ENCODE peak calls at places on chromosomes 6 and 20, in nine cellular contexts. Z, M, N, H, V, P, X, L and W are unnamed samples.
A peak's percentile ranks its signal among the peaks of the same experiment; 100 is the strongest.

GRCh38 chr6:130362128-130362527 is 3.7 kb upstream of the TMEM200A start:
- DNase-seq in M (peak; percentile 58), N (no peak), P (peak; percentile 57), V (no peak), X (no peak), H (no peak), L (no peak), Z (no peak), W (no peak)

GRCh38 chr20:10634683-10635411 is 39.0 kb downstream of the JAG1 start:
- DNase-seq in X (no peak), Z (no peak), M (no peak), L (peak; percentile 54), P (no peak), N (peak; percentile 54), V (no peak), H (no peak), W (no peak)

GRCh38 chr6:108677357-108677756 is 116.6 kb downstream of the FOXO3 start:
- DNase-seq in L (peak; percentile 51), M (no peak), N (no peak), X (no peak), H (no peak), P (no peak), V (no peak), Z (no peak), W (no peak)

GRCh38 chr6:114376611-114377206 is 33.9 kb upstream of the HS3ST5 start:
- DNase-seq in N (no peak), P (no peak), M (no peak), X (no peak), H (no peak), V (no peak), Z (no peak), L (no peak), W (no peak)

GRCh38 chr6:145820000-145820399 is 5.4 kb upstream of the FBXO30 start:
- DNase-seq in X (no peak), H (no peak), M (no peak), Z (no peak), V (no peak), P (no peak), N (no peak), L (no peak), W (no peak)

GRCh38 chr20:57395111-57395959 is 4.1 kb downstream of the RBM38 start:
- DNase-seq in H (peak; percentile 93), M (no peak), P (no peak), N (peak; percentile 53), V (no peak), L (peak; percentile 88), Z (peak; percentile 86), X (peak; percentile 92), W (peak; percentile 77)

GRCh38 chr6:112253505-112253841 is 894 bp downstream of the LAMA4 start:
- DNase-seq in M (no peak), P (no peak), N (no peak), H (no peak), Z (no peak), L (no peak), V (no peak), X (no peak), W (no peak)

GRCh38 chr6:27865952-27866369 is 46.2 kb downstream of the OR2B2 start:
- DNase-seq in N (no peak), V (no peak), L (no peak), P (peak; percentile 16), Z (no peak), M (peak; percentile 58), X (no peak), H (no peak), W (no peak)

GRCh38 chr20:34402461-34402860 is 39.4 kb downstream of the ITCH start:
- DNase-seq in H (no peak), N (no peak), Z (no peak), P (no peak), X (no peak), V (no peak), L (peak; percentile 10), M (no peak), W (no peak)

GRCh38 chr20:55252525-55252924 is 752.8 kb downstream of the CBLN4 start:
- DNase-seq in X (no peak), M (no peak), L (peak; percentile 35), P (no peak), Z (no peak), H (no peak), V (no peak), N (no peak), W (no peak)

GRCh38 chr20:16703570-16703969 is 26.3 kb upstream of the SNRPB2 start:
- DNase-seq in N (no peak), V (no peak), M (no peak), L (no peak), Z (no peak), X (no peak), H (no peak), P (no peak), W (no peak)

GRCh38 chr6:132788658-132789397 is 9.6 kb downstream of the SLC18B1 start:
- DNase-seq in Z (no peak), V (no peak), P (no peak), N (no peak), M (no peak), X (no peak), L (no peak), H (no peak), W (no peak)

GRCh38 chr20:13105864-13106457 is 97.2 kb downstream of the SPTLC3 start:
- DNase-seq in H (no peak), V (no peak), N (no peak), L (peak; percentile 6), P (peak; percentile 57), M (no peak), Z (no peak), X (no peak), W (no peak)

GRCh38 chr6:158655569-158656450 is 6.0 kb downstream of the SYTL3 start:
- DNase-seq in P (no peak), N (no peak), L (no peak), H (no peak), X (peak; percentile 14), Z (peak; percentile 56), V (no peak), M (no peak), W (peak; percentile 64)

GRCh38 chr6:106894978-106895702 is 79.4 kb downstream of the CD24 start:
- DNase-seq in P (peak; percentile 46), H (no peak), V (no peak), N (no peak), X (no peak), L (peak; percentile 33), Z (no peak), M (no peak), W (no peak)

GRCh38 chr6:19472850-19473249 is 364.3 kb upstream of the ID4 start:
- DNase-seq in N (no peak), V (no peak), X (no peak), Z (no peak), M (no peak), L (no peak), H (no peak), P (no peak), W (no peak)

GRCh38 chr6:3750324-3751018 is 1.0 kb downstream of the PXDC1 start:
- DNase-seq in N (peak; percentile 88), H (peak; percentile 95), L (peak; percentile 74), M (peak; percentile 76), Z (peak; percentile 89), X (peak; percentile 83), P (peak; percentile 89), V (no peak), W (peak; percentile 96)

GRCh38 chr6:87384449-87384848 is 23.3 kb upstream of the CFAP206 start:
- DNase-seq in N (no peak), V (no peak), L (no peak), H (no peak), M (no peak), Z (no peak), X (no peak), P (no peak), W (no peak)

GRCh38 chr6:87378947-87379346 is 28.8 kb upstream of the CFAP206 start:
- DNase-seq in Z (no peak), N (no peak), X (no peak), L (no peak), P (no peak), V (no peak), H (no peak), M (no peak), W (no peak)

GRCh38 chr6:87382861-87383260 is 24.9 kb upstream of the CFAP206 start:
- DNase-seq in V (no peak), Z (no peak), X (no peak), N (no peak), L (no peak), H (no peak), P (no peak), M (no peak), W (no peak)
- H3K27ac ChIP-seq in V (no peak overlapping the region), Z (no peak overlapping the region), X (no peak overlapping the region), N (no peak overlapping the region), L (no peak overlapping the region), H (no peak overlapping the region), P (no peak overlapping the region), M (no peak overlapping the region), W (no peak overlapping the region)

DNA sequence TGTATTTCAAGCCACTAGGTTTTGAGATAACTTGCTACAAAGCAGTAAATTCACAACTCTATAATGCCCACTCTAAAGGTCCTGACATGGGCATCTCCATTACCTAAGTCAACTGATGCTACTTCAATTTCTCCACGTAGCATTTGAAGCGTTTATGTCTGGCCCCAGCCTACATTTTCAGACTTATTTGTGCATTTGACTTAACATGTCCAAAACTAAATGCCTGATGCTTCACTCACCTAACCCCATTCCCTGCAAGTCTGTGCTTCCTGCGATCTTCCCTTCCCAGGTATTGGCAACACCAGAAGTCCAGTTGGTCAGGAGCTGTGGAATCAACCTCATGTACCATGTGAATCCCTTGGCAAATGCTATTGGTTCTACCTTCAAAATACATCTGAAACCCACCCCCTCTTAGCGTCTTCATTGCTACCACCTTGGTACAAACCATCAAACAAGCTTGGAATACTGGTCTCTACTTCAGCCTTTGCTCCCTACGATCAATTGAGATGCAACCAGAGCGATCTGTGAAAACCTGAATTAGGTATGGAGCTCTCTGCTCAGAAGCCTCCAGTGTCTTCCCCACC is 12.8 kb upstream of the ZNFX1 start:
- DNase-seq in H (no peak), Z (no peak), N (no peak), M (no peak), V (no peak), X (no peak), P (no peak), L (no peak), W (no peak)
- H3K27ac ChIP-seq in H (no peak overlapping the region), Z (no peak overlapping the region), N (no peak overlapping the region), M (no peak overlapping the region), V (no peak overlapping the region), X (no peak overlapping the region), P (no peak overlapping the region), L (no peak overlapping the region), W (no peak overlapping the region)

GRCh38 chr20:44204156-44204831 is 6.3 kb downstream of the OSER1 start:
- DNase-seq in L (peak; percentile 97), M (no peak), N (peak; percentile 77), P (peak; percentile 42), H (no peak), X (no peak), Z (no peak), V (no peak), W (no peak)
- H3K27ac ChIP-seq in L (peak overlapping the region; percentile 58), M (no peak overlapping the region), N (peak overlapping the region; percentile 68), P (peak overlapping the region; percentile 62), H (peak overlapping the region; percentile 81), X (no peak overlapping the region), Z (peak overlapping the region; percentile 92), V (no peak overlapping the region), W (no peak overlapping the region)

DNA sequence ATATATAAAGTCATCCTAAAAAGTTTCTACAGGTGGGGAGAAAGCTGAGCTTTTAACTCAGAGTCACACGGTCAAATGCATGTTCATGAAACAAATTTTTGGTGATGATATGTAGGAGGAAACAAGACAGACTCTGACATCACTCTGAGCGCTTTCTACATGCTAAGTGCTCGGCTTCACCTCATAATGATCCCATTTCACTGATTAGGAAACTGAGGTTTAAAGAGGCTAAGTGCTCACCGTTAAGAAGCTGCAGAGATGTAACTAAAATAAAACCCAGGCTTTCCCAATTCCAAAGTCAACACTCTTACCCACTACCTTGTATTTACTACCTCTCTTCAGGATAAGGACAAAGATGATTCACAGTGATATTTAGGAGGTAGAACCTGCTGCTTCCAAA is 4.7 kb downstream of the RMND1 start:
- DNase-seq in Z (no peak), P (no peak), L (no peak), X (no peak), M (no peak), V (no peak), N (no peak), H (no peak), W (no peak)
- H3K27ac ChIP-seq in Z (no peak overlapping the region), P (no peak overlapping the region), L (no peak overlapping the region), X (no peak overlapping the region), M (no peak overlapping the region), V (no peak overlapping the region), N (no peak overlapping the region), H (peak overlapping the region; percentile 84), W (peak overlapping the region; percentile 45)